ENCODE peak calls at places on chromosome 18, in nine cellular contexts. P is stimulated activated naive CD8-positive, alpha-beta T cell treated with anti-CD3 and anti-CD28 coated beads, Interleukin-15, Interleukin-2, amounts not matched to agents 100 U/mL and 50 U/mL, for 24 hours; U is PC-9; S is HEK293T; E is iris pigment epithelial cell; C is tibial artery; L is stimulated activated CD4-positive, alpha-beta T cell treated with anti-CD3 and anti-CD28 coated beads, Interleukin-12 subunit alpha, Interleukin-12 subunit beta, amount 100 ng/mL, for 48 hours; I is heart left ventricle; Z is fibroblast of the aortic adventitia. T is an unnamed sample.

GRCh38 chr18:9854801-9855676 is 30.7 kb upstream of the TXNDC2 start:
- DNase-seq in P (no peak), U (peak; percentile 16), S (no peak), E (peak; percentile 88), C (no peak), L (no peak), I (no peak), Z (no peak), T (no peak)

GRCh38 chr18:1593091-1593490 is 688.4 kb downstream of the ADCYAP1 start:
- DNase-seq in P (no peak), U (no peak), S (no peak), E (no peak), C (no peak), L (no peak), I (no peak), Z (no peak), T (no peak)

GRCh38 chr18:45467307-45467706 is 148.0 kb upstream of the SLC14A2 start:
- DNase-seq in P (no peak), U (no peak), S (no peak), E (no peak), C (no peak), L (no peak), I (no peak), Z (no peak), T (no peak)

GRCh38 chr18:56789004-56789888 is 138.1 kb downstream of the WDR7 start:
- DNase-seq in P (peak; percentile 38), U (no peak), S (peak; percentile 13), E (peak; percentile 51), C (no peak), L (no peak), I (peak; percentile 48), Z (peak; percentile 19), T (no peak)

GRCh38 chr18:78716581-78716980 is 263.0 kb upstream of the SALL3 start:
- DNase-seq in P (no peak), U (no peak), S (no peak), E (no peak), C (no peak), L (no peak), I (no peak), Z (no peak), T (no peak)

GRCh38 chr18:48893559-48894265 is 57.1 kb downstream of the SMAD7 start:
- DNase-seq in P (no peak), U (no peak), S (no peak), E (no peak), C (no peak), L (no peak), I (peak; percentile 24), Z (no peak), T (no peak)

GRCh38 chr18:37930640-37931039 is 365.0 kb upstream of the CELF4 start:
- DNase-seq in P (no peak), U (no peak), S (no peak), E (no peak), C (no peak), L (no peak), I (no peak), Z (no peak), T (no peak)

GRCh38 chr18:55582325-55582724 is 5.7 kb downstream of the TCF4 start:
- DNase-seq in P (no peak), U (no peak), S (no peak), E (peak; percentile 15), C (no peak), L (no peak), I (no peak), Z (no peak), T (no peak)

GRCh38 chr18:12637393-12637792 is 20.5 kb downstream of the SPIRE1 start:
- DNase-seq in P (no peak), U (no peak), S (no peak), E (peak; percentile 56), C (no peak), L (no peak), I (no peak), Z (no peak), T (no peak)

GRCh38 chr18:48922801-48923730 is 27.7 kb downstream of the SMAD7 start:
- DNase-seq in P (no peak), U (no peak), S (no peak), E (peak; percentile 87), C (peak; percentile 80), L (no peak), I (peak; percentile 60), Z (peak; percentile 88), T (no peak)

GRCh38 chr18:46425511-46425910 is 231.5 kb downstream of the LOXHD1 start:
- DNase-seq in P (no peak), U (no peak), S (no peak), E (no peak), C (no peak), L (no peak), I (no peak), Z (no peak), T (no peak)

GRCh38 chr18:70288171-70288850 is 534 bp upstream of the SOCS6 start:
- DNase-seq in P (peak; percentile 14), U (no peak), S (peak; percentile 18), E (peak; percentile 29), C (no peak), L (no peak), I (peak; percentile 56), Z (peak; percentile 39), T (no peak)

GRCh38 chr18:12318857-12319256 is 10.8 kb downstream of the TUBB6 start:
- DNase-seq in P (no peak), U (no peak), S (no peak), E (no peak), C (no peak), L (no peak), I (no peak), Z (no peak), T (no peak)

GRCh38 chr18:8140841-8141501 is 468.3 kb upstream of the RAB12 start:
- DNase-seq in P (no peak), U (no peak), S (no peak), E (peak; percentile 93), C (no peak), L (no peak), I (peak; percentile 87), Z (peak; percentile 18), T (no peak)

GRCh38 chr18:46386788-46387187 is 270.2 kb downstream of the LOXHD1 start:
- DNase-seq in P (no peak), U (no peak), S (no peak), E (no peak), C (no peak), L (no peak), I (peak; percentile 46), Z (peak; percentile 5), T (no peak)

GRCh38 chr18:49249523-49249922 is 210.9 kb downstream of the DYM start:
- DNase-seq in P (no peak), U (peak; percentile 77), S (no peak), E (peak; percentile 88), C (no peak), L (no peak), I (no peak), Z (peak; percentile 87), T (no peak)

GRCh38 chr18:32366586-32367538 is 103.8 kb downstream of the GAREM1 start:
- DNase-seq in P (no peak), U (peak; percentile 91), S (no peak), E (peak; percentile 54), C (no peak), L (no peak), I (no peak), Z (peak; percentile 34), T (no peak)

GRCh38 chr18:48808476-48808875 is 142.3 kb downstream of the SMAD7 start:
- DNase-seq in P (no peak), U (no peak), S (no peak), E (no peak), C (no peak), L (no peak), I (no peak), Z (peak; percentile 47), T (no peak)

GRCh38 chr18:25237571-25238267 is 114.2 kb downstream of the ZNF521 start:
- DNase-seq in P (no peak), U (no peak), S (no peak), E (no peak), C (no peak), L (no peak), I (no peak), Z (peak; percentile 16), T (no peak)

GRCh38 chr18:62715829-62716678 is 713 bp downstream of the PHLPP1 start:
- DNase-seq in P (peak; percentile 63), U (peak; percentile 46), S (peak; percentile 9), E (peak; percentile 79), C (peak; percentile 38), L (peak; percentile 30), I (peak; percentile 59), Z (peak; percentile 45), T (peak; percentile 2)

GRCh38 chr18:75915941-75916640 is 488.6 kb upstream of the SMIM21 start:
- DNase-seq in P (peak; percentile 4), U (no peak), S (no peak), E (no peak), C (no peak), L (no peak), I (no peak), Z (no peak), T (no peak)

GRCh38 chr18:69257861-69258458 is 142.7 kb upstream of the DOK6 start:
- DNase-seq in P (no peak), U (no peak), S (no peak), E (peak; percentile 88), C (no peak), L (no peak), I (no peak), Z (peak; percentile 85), T (no peak)

GRCh38 chr18:45775241-45775676 is 50.2 kb upstream of the SIGLEC15 start:
- DNase-seq in P (peak; percentile 78), U (peak; percentile 67), S (no peak), E (peak; percentile 80), C (peak; percentile 64), L (peak; percentile 73), I (peak; percentile 77), Z (peak; percentile 83), T (no peak)

GRCh38 chr18:25176516-25177042 is 175.4 kb downstream of the ZNF521 start:
- DNase-seq in P (no peak), U (no peak), S (no peak), E (no peak), C (no peak), L (no peak), I (no peak), Z (no peak), T (no peak)

GRCh38 chr18:2805970-2806943 is 40.5 kb upstream of the EMILIN2 start:
- DNase-seq in P (no peak), U (no peak), S (no peak), E (peak; percentile 59), C (no peak), L (no peak), I (no peak), Z (peak; percentile 62), T (no peak)

GRCh38 chr18:47997338-47997780 is 66.9 kb upstream of the SMAD2 start:
- DNase-seq in P (peak; percentile 54), U (no peak), S (peak; percentile 32), E (peak; percentile 9), C (no peak), L (peak; percentile 12), I (no peak), Z (no peak), T (no peak)

GRCh38 chr18:58576641-58577251 is 52.1 kb downstream of the ALPK2 start:
- DNase-seq in P (no peak), U (no peak), S (no peak), E (peak; percentile 72), C (no peak), L (no peak), I (no peak), Z (no peak), T (no peak)

T was measured in NCI-H2029.